ENCODE peak calls at places on chromosome 18, in five cellular contexts. L is mucosa of descending colon, D is lung, I is spleen, W is choroid plexus epithelial cell. F is an unnamed sample.

GRCh38 chr18:36757081-36757480 is 71.7 kb downstream of the TPGS2 start:
- DNase-seq in I (no peak), L (no peak), W (peak), D (no peak), F (peak)

GRCh38 chr18:79047556-79048244 is 21.5 kb upstream of the ATP9B start:
- DNase-seq in I (no peak), W (no peak), D (no peak), L (no peak), F (no peak)

GRCh38 chr18:60090170-60090569 is 190.4 kb downstream of the PMAIP1 start:
- DNase-seq in L (no peak), I (no peak), W (peak), D (no peak), F (no peak)

GRCh38 chr18:63775166-63775730 is at the start of gene SERPINB7:
- DNase-seq in W (peak), L (no peak), I (no peak), D (no peak), F (peak)

GRCh38 chr18:62767321-62767720 is 52.0 kb downstream of the PHLPP1 start:
- DNase-seq in I (no peak), W (peak), D (no peak), L (no peak), F (no peak)

GRCh38 chr18:27887711-27888495 is 289.0 kb downstream of the CDH2 start:
- DNase-seq in I (no peak), L (no peak), W (no peak), D (no peak), F (no peak)

GRCh38 chr18:32308493-32309120 is 118.8 kb downstream of the MEP1B start:
- DNase-seq in L (no peak), W (peak), D (no peak), I (no peak), F (peak)

GRCh38 chr18:63158012-63158631 is 161.4 kb downstream of the BCL2 start:
- DNase-seq in I (no peak), L (no peak), W (no peak), D (no peak), F (no peak)

GRCh38 chr18:8468911-8469310 is 140.3 kb upstream of the RAB12 start:
- DNase-seq in W (peak), L (no peak), I (no peak), D (no peak), F (no peak)

GRCh38 chr18:70384181-70384790 is 95.4 kb downstream of the SOCS6 start:
- DNase-seq in W (peak), I (no peak), L (no peak), D (no peak), F (peak)

GRCh38 chr18:60358516-60358915 is 14.1 kb downstream of the MC4R start:
- DNase-seq in W (peak), D (no peak), I (no peak), L (no peak), F (no peak)

GRCh38 chr18:36711813-36712444 is 116.9 kb downstream of the TPGS2 start:
- DNase-seq in L (no peak), I (no peak), D (no peak), W (peak), F (peak)

GRCh38 chr18:56108486-56109367 is 520.7 kb upstream of the TCF4 start:
- DNase-seq in I (no peak), D (no peak), L (no peak), W (peak), F (no peak)
- H3K4me3 ChIP-seq in I (no peak), D (no peak), L (no peak), W (no peak), F (no peak)

GRCh38 chr18:10482985-10483949 is 28.8 kb downstream of the APCDD1 start:
- DNase-seq in W (no peak), L (no peak), D (no peak), I (no peak), F (no peak)
- TF ChIP-seq CTCF in W (no peak), L (no peak), D (no peak), I (no peak), F (no peak)

GRCh38 chr18:2400701-2401191 is 170.6 kb downstream of the METTL4 start:
- DNase-seq in I (no peak), W (no peak), D (no peak), L (no peak), F (no peak)
- H3K4me3 ChIP-seq in I (no peak), W (no peak), D (no peak), L (no peak), F (no peak)

GRCh38 chr18:9690418-9691178 is 17.5 kb upstream of the RAB31 start:
- DNase-seq in W (peak), L (no peak), I (no peak), D (no peak), F (no peak)
- TF ChIP-seq CTCF in W (no peak), L (no peak), I (no peak), D (no peak), F (no peak)

GRCh38 chr18:39795350-39795749 is 2159.7 kb upstream of the PIK3C3 start:
- DNase-seq in D (no peak), L (no peak), W (no peak), I (no peak), F (no peak)

GRCh38 chr18:39801010-39801409 is 2154.0 kb upstream of the PIK3C3 start:
- DNase-seq in L (no peak), D (no peak), I (no peak), W (no peak), F (no peak)

GRCh38 chr18:39801848-39802247 is 2153.2 kb upstream of the PIK3C3 start:
- DNase-seq in L (no peak), D (no peak), W (no peak), I (no peak), F (no peak)

GRCh38 chr18:39796413-39796812 is 2158.6 kb upstream of the PIK3C3 start:
- DNase-seq in W (peak), L (no peak), D (no peak), I (no peak), F (no peak)

GRCh38 chr18:39799010-39799409 is 2156.0 kb upstream of the PIK3C3 start:
- DNase-seq in I (no peak), D (no peak), W (peak), L (no peak), F (no peak)
- H3K4me3 ChIP-seq in I (peak), D (no peak), W (peak), L (no peak), F (peak)

GRCh38 chr18:3872651-3873050 is 422.7 kb downstream of the TGIF1 start:
- DNase-seq in W (no peak), I (no peak), D (no peak), L (no peak), F (peak)

GRCh38 chr18:3873698-3874495 is 423.9 kb downstream of the TGIF1 start:
- DNase-seq in W (no peak), L (no peak), I (no peak), D (no peak), F (no peak)

GRCh38 chr18:3874593-3874992 is 424.6 kb downstream of the TGIF1 start:
- DNase-seq in L (no peak), W (no peak), D (no peak), I (no peak), F (no peak)

GRCh38 chr18:3871687-3872086 is 421.7 kb downstream of the TGIF1 start:
- DNase-seq in W (no peak), I (no peak), D (no peak), L (no peak), F (no peak)

GRCh38 chr18:3873211-3873610 is 423.2 kb downstream of the TGIF1 start:
- DNase-seq in L (no peak), I (no peak), D (no peak), W (no peak), F (no peak)
- TF ChIP-seq CTCF in L (no peak), I (no peak), D (no peak), W (no peak), F (no peak)

DNA sequence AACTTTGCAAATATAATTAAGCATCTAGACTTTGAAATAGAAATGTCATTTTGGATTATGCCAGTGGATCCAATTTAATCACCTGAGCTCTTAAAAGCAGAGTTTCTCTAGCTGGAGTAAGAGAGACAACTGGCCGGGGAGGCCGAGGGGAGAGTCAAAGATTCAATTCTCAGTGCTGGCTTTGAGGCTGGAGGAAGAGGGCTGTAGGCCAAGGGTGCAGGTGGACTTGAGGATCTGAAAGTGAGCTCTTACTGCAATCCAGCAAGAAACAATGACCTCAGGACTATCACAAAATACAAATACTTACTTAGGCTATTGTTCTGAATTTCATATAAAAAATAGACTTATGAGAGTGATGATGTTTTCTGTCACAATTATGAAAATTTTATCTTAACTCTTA is 814.5 kb downstream of the CBLN2 start:
- DNase-seq in I (no peak), L (no peak), D (no peak), W (no peak), F (no peak)
- H3K4me3 ChIP-seq in I (no peak), L (no peak), D (no peak), W (no peak), F (no peak)

DNA sequence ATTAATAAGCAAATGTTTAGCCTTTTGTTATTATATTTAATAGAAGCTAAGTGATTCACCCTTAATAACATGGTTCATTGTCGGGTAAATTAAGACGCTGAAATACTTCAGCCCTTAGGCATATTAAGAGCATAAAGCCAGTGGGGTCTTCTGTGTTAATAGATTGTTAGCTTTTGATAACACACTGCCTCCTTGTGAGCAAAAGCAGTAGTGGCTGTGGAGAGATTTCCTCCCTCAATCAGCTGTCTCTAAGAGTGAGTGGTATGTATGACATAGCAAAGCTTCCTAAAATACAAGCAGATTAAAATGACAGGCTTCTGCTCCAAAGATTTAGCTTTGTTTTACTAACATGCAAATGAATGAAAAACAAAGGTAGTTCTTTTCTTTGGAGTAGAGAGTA is 143.7 kb upstream of the SYT4 start:
- DNase-seq in L (no peak), D (no peak), W (no peak), I (no peak), F (no peak)
- TF ChIP-seq CTCF in L (no peak), D (no peak), W (peak), I (no peak), F (peak)

GRCh38 chr18:49564435-49564834 is 2.6 kb downstream of the LIPG start:
- DNase-seq in L (no peak), D (no peak), W (no peak), I (no peak), F (no peak)

GRCh38 chr18:49563701-49564100 is 1.8 kb downstream of the LIPG start:
- DNase-seq in I (no peak), D (no peak), W (no peak), L (no peak), F (no peak)

GRCh38 chr18:49561377-49562193 is at the start of gene LIPG:
- DNase-seq in D (peak), L (peak), W (peak), I (no peak), F (peak)

GRCh38 chr18:49562481-49563129 is 748 bp downstream of the LIPG start:
- DNase-seq in D (no peak), L (peak), I (no peak), W (peak), F (no peak)

GRCh38 chr18:49563130-49563540 is 1.3 kb downstream of the LIPG start:
- DNase-seq in W (peak), D (no peak), I (no peak), L (no peak), F (no peak)
- H3K4me3 ChIP-seq in W (peak), D (peak), I (no peak), L (no peak), F (peak)

DNA sequence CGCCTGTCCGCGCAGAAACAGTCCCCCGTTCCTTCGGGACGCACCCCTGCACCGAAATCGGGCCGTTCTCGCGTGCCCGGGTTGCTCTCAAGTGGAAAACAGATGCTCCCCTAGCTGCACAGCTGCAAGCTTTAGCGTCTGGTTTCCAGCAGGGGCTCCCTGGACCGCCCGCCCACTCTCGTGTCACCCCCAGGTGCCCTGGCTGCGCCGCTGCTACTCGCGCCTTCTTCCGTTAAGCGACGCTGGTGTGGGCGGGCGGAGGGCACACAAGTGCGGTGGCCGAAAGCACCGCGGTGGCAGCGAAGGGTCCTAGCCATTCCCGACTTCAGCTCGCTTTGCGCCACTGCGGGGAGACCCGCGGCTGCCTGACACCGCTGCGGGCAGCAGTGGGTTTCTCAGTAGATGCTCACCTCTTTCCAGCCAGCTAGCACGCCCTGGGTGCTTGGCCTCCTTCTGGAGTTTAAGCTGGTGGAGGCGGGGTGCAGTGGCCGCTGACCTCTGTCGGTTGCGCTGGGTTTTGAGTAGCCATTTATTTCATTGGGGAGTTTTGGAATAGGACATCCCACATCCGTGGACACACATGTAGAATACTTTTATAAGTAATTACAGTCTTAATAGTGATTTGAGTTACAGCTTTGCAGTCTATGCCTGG is 806 bp downstream of the ZNF407 start:
- DNase-seq in I (peak), L (peak), W (peak), D (peak), F (no peak)
- TF ChIP-seq CTCF in I (no peak), L (no peak), W (peak), D (no peak), F (peak)